ENCODE peak calls at places on chromosomes 12 and 14, in eight cellular contexts. E is endothelial cell of umbilical vein, B is GM12878, K is GM23338, F is HCT116, I is H1, X is K562, Z is HepG2. Q is an unnamed sample.

GRCh38 chr14:105448706-105449111 is 25.9 kb upstream of the CRIP2 start:
- DNase-seq in E (peak; percentile 74), B (no peak), K (peak; percentile 88), F (no peak), I (peak; percentile 90), X (peak; percentile 73), Z (peak; percentile 20), Q (no peak)

GRCh38 chr14:95490727-95491451 is 25.6 kb downstream of the SYNE3 start:
- DNase-seq in E (no peak), B (no peak), K (no peak), F (peak; percentile 12), I (no peak), X (no peak), Z (no peak), Q (no peak)

GRCh38 chr14:75401356-75401755 is 26.5 kb upstream of the JDP2 start:
- DNase-seq in E (peak; percentile 26), B (no peak), K (peak; percentile 70), F (no peak), I (no peak), X (no peak), Z (no peak), Q (no peak)

GRCh38 chr14:64035143-64035542 is 182.3 kb downstream of the SYNE2 start:
- DNase-seq in E (no peak), B (no peak), K (no peak), F (no peak), I (no peak), X (no peak), Z (no peak), Q (no peak)

GRCh38 chr14:48129472-48129871 is 454.1 kb upstream of the MDGA2 start:
- DNase-seq in E (no peak), B (no peak), K (no peak), F (no peak), I (no peak), X (no peak), Z (no peak), Q (no peak)

GRCh38 chr14:68471029-68471963 is 321.6 kb downstream of the ZFP36L1 start:
- DNase-seq in E (no peak), B (peak; percentile 51), K (peak; percentile 92), F (no peak), I (peak; percentile 52), X (no peak), Z (no peak), Q (no peak)

GRCh38 chr14:91333640-91334039 is 84.0 kb downstream of the CCDC88C start:
- DNase-seq in E (no peak), B (no peak), K (no peak), F (no peak), I (no peak), X (no peak), Z (no peak), Q (no peak)

GRCh38 chr12:84637926-84638325 is 274.7 kb downstream of the SLC6A15 start:
- DNase-seq in E (no peak), B (no peak), K (peak; percentile 51), F (no peak), I (no peak), X (no peak), Z (no peak), Q (no peak)

GRCh38 chr14:68955164-68955921 is 23.8 kb downstream of the ACTN1 start:
- DNase-seq in E (peak; percentile 44), B (no peak), K (no peak), F (no peak), I (no peak), X (no peak), Z (peak; percentile 93), Q (no peak)

GRCh38 chr14:50036637-50037036 is 79.7 kb downstream of the VCPKMT start:
- DNase-seq in E (no peak), B (no peak), K (no peak), F (no peak), I (no peak), X (no peak), Z (no peak), Q (no peak)

GRCh38 chr12:88167384-88167783 is 25.3 kb downstream of the TMTC3 start:
- DNase-seq in E (no peak), B (no peak), K (no peak), F (no peak), I (no peak), X (no peak), Z (no peak), Q (no peak)

GRCh38 chr12:75890141-75890540 is 141.4 kb downstream of the PHLDA1 start:
- DNase-seq in E (no peak), B (no peak), K (no peak), F (no peak), I (no peak), X (no peak), Z (no peak), Q (no peak)

GRCh38 chr12:89501793-89502192 is 22.8 kb downstream of the GALNT4 start:
- DNase-seq in E (no peak), B (no peak), K (no peak), F (no peak), I (no peak), X (no peak), Z (no peak), Q (no peak)

GRCh38 chr12:124610629-124611558 is 43.5 kb upstream of the NCOR2 start:
- DNase-seq in E (no peak), B (no peak), K (no peak), F (no peak), I (no peak), X (no peak), Z (no peak), Q (no peak)

GRCh38 chr14:94005324-94005723 is 8.2 kb downstream of the CCDC197 start:
- DNase-seq in E (no peak), B (no peak), K (peak; percentile 54), F (no peak), I (no peak), X (peak; percentile 28), Z (no peak), Q (no peak)

GRCh38 chr14:100885196-100886030 is 18.1 kb downstream of the RTL1 start:
- DNase-seq in E (no peak), B (no peak), K (no peak), F (no peak), I (no peak), X (no peak), Z (no peak), Q (no peak)

GRCh38 chr12:108843187-108843586 is 14.2 kb downstream of the SSH1 start:
- DNase-seq in E (no peak), B (no peak), K (no peak), F (no peak), I (no peak), X (no peak), Z (no peak), Q (no peak)

GRCh38 chr12:43216490-43216889 is 335.5 kb downstream of the ADAMTS20 start:
- DNase-seq in E (no peak), B (no peak), K (no peak), F (no peak), I (no peak), X (no peak), Z (no peak), Q (no peak)

GRCh38 chr12:24560192-24560591 is 388.7 kb downstream of the BCAT1 start:
- DNase-seq in E (no peak), B (no peak), K (no peak), F (no peak), I (no peak), X (no peak), Z (no peak), Q (no peak)

GRCh38 chr14:63551338-63551737 is 8.2 kb upstream of the PPP2R5E start:
- DNase-seq in E (no peak), B (no peak), K (no peak), F (no peak), I (no peak), X (no peak), Z (no peak), Q (no peak)

DNA sequence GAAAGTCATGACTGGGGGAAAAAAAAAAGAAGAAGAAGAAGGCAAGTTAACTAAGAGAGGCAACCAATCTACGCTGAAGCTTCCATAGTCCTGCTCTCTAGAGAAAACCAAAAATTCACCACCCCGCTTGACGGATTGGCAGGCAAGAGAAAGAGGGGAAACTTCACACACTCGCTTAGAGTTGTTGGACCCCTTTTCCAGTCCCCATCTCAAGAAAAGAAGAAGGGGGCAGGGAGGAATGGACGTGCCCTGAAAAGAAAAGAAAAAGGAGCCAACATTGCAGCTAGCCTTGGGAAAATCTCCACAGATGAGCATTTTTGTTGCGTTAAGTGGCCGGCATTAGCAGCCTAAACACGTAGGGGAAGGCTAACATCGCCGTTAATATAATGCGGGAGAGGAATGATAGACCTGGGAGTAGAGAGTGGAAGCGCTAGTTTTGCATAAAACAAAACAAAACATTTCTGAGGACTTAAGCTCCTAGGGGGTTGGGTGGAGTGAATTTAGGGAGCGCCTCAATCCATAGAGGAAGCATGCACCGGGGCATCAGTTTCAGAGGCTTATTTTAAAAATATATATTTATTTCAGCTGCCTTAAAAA is 11.3 kb upstream of the FOXG1 start:
- DNase-seq in E (no peak), B (no peak), K (no peak), F (no peak), I (no peak), X (no peak), Z (no peak), Q (no peak)
- TF ChIP-seq EZH2 in E (no peak), B (no peak), K (peak; percentile 69), F (no peak), I (peak; percentile 64), X (no peak), Z (no peak), Q (peak; percentile 94)

DNA sequence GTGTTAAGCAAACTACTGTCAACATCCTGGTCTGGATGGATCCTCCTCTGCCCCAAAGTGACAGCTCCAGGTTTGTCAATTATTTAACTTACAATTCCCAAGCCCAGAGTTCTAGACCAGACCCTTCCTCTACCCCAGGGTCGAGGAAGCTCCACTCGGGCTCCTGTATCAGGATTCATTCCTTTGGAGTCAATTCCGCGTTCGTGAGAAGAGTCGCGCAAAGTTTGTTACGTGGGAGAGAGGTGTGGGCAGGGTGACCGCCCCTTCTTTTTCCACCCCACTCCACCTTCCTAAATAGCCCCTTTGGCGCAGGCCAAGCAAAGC is 479 bp downstream of the SEL1L start:
- DNase-seq in E (no peak), B (no peak), K (no peak), F (no peak), I (no peak), X (no peak), Z (no peak), Q (no peak)
- H3K27ac ChIP-seq in E (peak overlapping the region; percentile 39), B (peak overlapping the region; percentile 76), K (no peak overlapping the region), F (peak overlapping the region; percentile 6), I (no peak overlapping the region), X (peak overlapping the region; percentile 65), Z (peak overlapping the region; percentile 50), Q (no peak overlapping the region)

DNA sequence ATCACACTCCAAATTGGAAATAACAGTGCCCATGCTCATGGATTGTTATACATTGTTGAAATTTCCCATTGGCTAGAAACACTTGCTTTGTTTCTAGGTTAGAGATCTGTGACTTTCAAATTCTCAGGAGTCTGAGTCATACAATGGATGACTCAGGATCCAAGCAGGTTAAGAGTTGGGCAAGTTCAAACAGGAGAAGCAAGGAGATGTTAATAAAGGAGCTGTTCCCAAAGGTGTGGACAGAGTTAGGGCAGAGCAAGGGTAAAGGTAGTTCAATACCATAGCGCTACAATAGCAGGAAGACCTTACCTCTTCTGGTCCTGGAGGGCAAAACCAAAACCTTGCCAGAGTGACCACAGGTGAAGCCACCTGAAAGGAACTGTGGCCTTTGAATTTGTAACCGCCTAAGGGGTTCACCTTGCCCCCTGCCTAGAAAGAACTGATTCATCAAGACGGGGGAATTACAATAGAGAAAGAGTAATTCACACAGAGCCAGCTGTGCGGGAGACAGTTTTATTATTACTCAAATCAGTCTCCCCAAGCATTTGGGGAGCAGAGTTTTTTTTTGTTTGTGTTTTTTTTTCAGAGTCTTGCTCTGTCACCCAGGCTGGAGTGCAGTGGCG is 4.2 kb upstream of the AMN1 start:
- DNase-seq in E (peak; percentile 91), B (peak; percentile 64), K (peak; percentile 88), F (peak; percentile 97), I (peak; percentile 70), X (peak; percentile 62), Z (peak; percentile 70), Q (no peak)
- TF ChIP-seq POLR2AphosphoS5 in E (peak; percentile 25), B (no peak), K (no peak), F (peak; percentile 55), I (peak; percentile 55), X (peak; percentile 50), Z (no peak), Q (no peak)

GRCh38 chr12:102955926-102956737 is 1.3 kb upstream of the ASCL1 start:
- DNase-seq in E (no peak), B (no peak), K (peak; percentile 62), F (no peak), I (peak; percentile 66), X (no peak), Z (no peak), Q (no peak)
- TF ChIP-seq EZH2 in E (no peak), B (no peak), K (peak; percentile 94), F (no peak), I (peak; percentile 91), X (no peak), Z (peak; percentile 28), Q (peak; percentile 35)

Q was measured in SK-N-MC.